ENCODE peak calls at places on chromosome 12, in seven cellular contexts. M is NCI-H1105; I is substantia nigra; D is stimulated activated CD4-positive, alpha-beta T cell treated with anti-CD3 and anti-CD28 coated beads, Interleukin-15, amount 100 ng/mL, for 1 hour; T is keratinocyte; B is left kidney; C is stimulated activated CD8-positive, alpha-beta memory T cell treated with anti-CD3 and anti-CD28 coated beads, Interleukin-2, amount 100 ng/mL, for 1 hour. S is an unnamed sample.
A peak's percentile ranks its signal among the peaks of the same experiment; 100 is the strongest.

GRCh38 chr12:126347421-126347820 is 1282.2 kb downstream of the AACS start:
- DNase-seq in M (no peak), I (no peak), D (no peak), T (no peak), B (no peak), C (no peak), S (no peak)

GRCh38 chr12:111757361-111758119 is 9.2 kb upstream of the ALDH2 start:
- DNase-seq in M (no peak), I (peak; percentile 53), D (no peak), T (no peak), B (no peak), C (no peak), S (no peak)

GRCh38 chr12:99600388-99600787 is 47.2 kb upstream of the GARIN6 start:
- DNase-seq in M (peak; percentile 23), I (no peak), D (no peak), T (no peak), B (peak; percentile 57), C (no peak), S (no peak)

GRCh38 chr12:109020136-109020535 is 732 bp downstream of the SVOP start:
- DNase-seq in M (no peak), I (no peak), D (no peak), T (no peak), B (no peak), C (no peak), S (no peak)

GRCh38 chr12:110874351-110874750 is 27.6 kb downstream of the CCDC63 start:
- DNase-seq in M (no peak), I (no peak), D (no peak), T (no peak), B (no peak), C (no peak), S (no peak)

GRCh38 chr12:111170559-111170958 is 198.3 kb downstream of the PHETA1 start:
- DNase-seq in M (no peak), I (no peak), D (no peak), T (no peak), B (no peak), C (no peak), S (peak; percentile 28)

GRCh38 chr12:30882706-30883105 is 43.8 kb upstream of the TSPAN11 start:
- DNase-seq in M (no peak), I (no peak), D (no peak), T (no peak), B (no peak), C (no peak), S (no peak)

GRCh38 chr12:89183985-89184435 is 168.3 kb downstream of the DUSP6 start:
- DNase-seq in M (no peak), I (no peak), D (no peak), T (no peak), B (no peak), C (no peak), S (no peak)

GRCh38 chr12:22101749-22102243 is 55.8 kb downstream of the CMAS start:
- DNase-seq in M (no peak), I (peak; percentile 53), D (no peak), T (peak; percentile 96), B (no peak), C (no peak), S (peak; percentile 67)

GRCh38 chr12:5864913-5865312 is 80.1 kb downstream of the ANO2 start:
- DNase-seq in M (no peak), I (no peak), D (no peak), T (no peak), B (no peak), C (no peak), S (no peak)

GRCh38 chr12:28963554-28963953 is 185.5 kb upstream of the FAR2 start:
- DNase-seq in M (no peak), I (no peak), D (no peak), T (peak; percentile 32), B (peak; percentile 26), C (no peak), S (no peak)